ENCODE peak calls at places on chromosome 20, in four cellular contexts. R, F, D and H are unnamed samples.

GRCh38 chr20:24781061-24781980 is 167.7 kb upstream of the CST7 start:
- DNase-seq in R (peak), F (peak), D (no peak), H (peak)

GRCh38 chr20:13034936-13035335 is 26.2 kb downstream of the SPTLC3 start:
- DNase-seq in R (no peak), F (no peak), D (no peak), H (no peak)

GRCh38 chr20:11972478-11972877 is 54.8 kb downstream of the BTBD3 start:
- DNase-seq in R (no peak), F (no peak), D (no peak), H (no peak)

GRCh38 chr20:45037050-45037449 is 63.9 kb downstream of the KCNS1 start:
- DNase-seq in R (peak), F (no peak), D (no peak), H (no peak)

GRCh38 chr20:55058938-55059337 is 583.5 kb downstream of the DOK5 start:
- DNase-seq in R (no peak), F (no peak), D (no peak), H (no peak)

GRCh38 chr20:22389836-22390542 is 194.4 kb downstream of the FOXA2 start:
- DNase-seq in R (no peak), F (no peak), D (peak), H (peak)

GRCh38 chr20:25195014-25195961 is at the start of gene ENTPD6:
- DNase-seq in R (peak), F (peak), D (peak), H (peak)

GRCh38 chr20:1895674-1896496 is 678 bp downstream of the SIRPA start:
- DNase-seq in R (no peak), F (peak), D (no peak), H (peak)

GRCh38 chr20:6311841-6312655 is 189.2 kb upstream of the FERMT1 start:
- DNase-seq in R (no peak), F (no peak), D (no peak), H (no peak)

GRCh38 chr20:2922957-2923356 is 49.7 kb downstream of the PTPRA start:
- DNase-seq in R (no peak), F (no peak), D (peak), H (peak)

GRCh38 chr20:39716796-39717341 is 754.7 kb downstream of the DHX35 start:
- DNase-seq in R (no peak), F (no peak), D (no peak), H (peak)

GRCh38 chr20:48599106-48599747 is 228.6 kb downstream of the PREX1 start:
- DNase-seq in R (no peak), F (no peak), D (no peak), H (no peak)

GRCh38 chr20:59605691-59606364 is 1.5 kb downstream of the PHACTR3 start:
- DNase-seq in R (no peak), F (no peak), D (no peak), H (no peak)

GRCh38 chr20:49742948-49743347 is 29.3 kb upstream of the B4GALT5 start:
- DNase-seq in R (no peak), F (no peak), D (peak), H (peak)

GRCh38 chr20:48411265-48411664 is 416.5 kb downstream of the PREX1 start:
- DNase-seq in R (no peak), F (no peak), D (no peak), H (no peak)

GRCh38 chr20:9200620-9201019 is 131.7 kb downstream of the PLCB4 start:
- DNase-seq in R (peak), F (no peak), D (no peak), H (peak)

GRCh38 chr20:10868299-10868698 is 194.5 kb upstream of the JAG1 start:
- DNase-seq in R (no peak), F (no peak), D (no peak), H (no peak)

GRCh38 chr20:17674722-17675518 is 7.1 kb downstream of the RRBP1 start:
- DNase-seq in R (peak), F (no peak), D (no peak), H (no peak)

GRCh38 chr20:33311989-33312388 is 29.0 kb downstream of the BPIFB1 start:
- DNase-seq in R (no peak), F (no peak), D (no peak), H (no peak)

GRCh38 chr20:47691632-47692031 is 93.6 kb downstream of the SULF2 start:
- DNase-seq in R (peak), F (no peak), D (no peak), H (peak)

GRCh38 chr20:49278817-49279676 is 1.2 kb upstream of the ZNFX1 start:
- DNase-seq in R (no peak), F (no peak), D (no peak), H (peak)

GRCh38 chr20:54020348-54020747 is 50.0 kb downstream of the BCAS1 start:
- DNase-seq in R (no peak), F (no peak), D (no peak), H (no peak)

GRCh38 chr20:54020868-54021267 is 49.5 kb downstream of the BCAS1 start:
- DNase-seq in R (no peak), F (no peak), D (no peak), H (no peak)

GRCh38 chr20:54017846-54018245 is 52.5 kb downstream of the BCAS1 start:
- DNase-seq in R (no peak), F (no peak), D (no peak), H (no peak)

GRCh38 chr20:54019585-54019984 is 50.8 kb downstream of the BCAS1 start:
- DNase-seq in R (no peak), F (no peak), D (no peak), H (no peak)

GRCh38 chr20:54019127-54019526 is 51.3 kb downstream of the BCAS1 start:
- DNase-seq in R (no peak), F (no peak), D (no peak), H (no peak)
- H3K18ac ChIP-seq in R (no peak), F (no peak), D (no peak), H (no peak)

GRCh38 chr20:31712564-31713311 is 9.9 kb downstream of the BCL2L1 start:
- DNase-seq in R (peak), F (peak), D (peak), H (peak)
- H2BK120ac ChIP-seq in R (peak), F (peak), D (peak), H (peak)

DNA sequence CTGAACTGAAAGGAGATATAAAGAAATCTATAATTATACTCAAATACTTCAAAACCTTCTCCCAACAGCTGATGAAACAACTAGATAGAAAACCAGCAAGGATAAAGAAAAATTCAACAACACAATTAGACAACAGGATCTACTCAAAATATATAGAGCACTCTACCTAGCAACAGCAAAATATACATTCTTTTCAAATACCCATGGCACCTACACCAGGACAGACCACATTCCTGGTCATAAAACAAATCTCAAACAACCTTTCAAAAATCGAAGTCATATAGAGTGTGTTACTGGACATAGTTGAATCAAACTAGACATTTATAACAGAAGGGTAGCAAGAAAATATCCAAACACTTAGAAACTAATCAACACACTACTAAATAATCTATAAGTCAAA is 43.2 kb downstream of the RNF24 start:
- DNase-seq in R (no peak), F (no peak), D (no peak), H (no peak)
- H3K18ac ChIP-seq in R (no peak), F (no peak), D (no peak), H (no peak)

GRCh38 chr20:34825530-34826362 is at the start of gene NCOA6:
- DNase-seq in R (peak), F (peak), D (peak), H (peak)
- H2BK120ac ChIP-seq in R (peak), F (no peak), D (peak), H (no peak)

DNA sequence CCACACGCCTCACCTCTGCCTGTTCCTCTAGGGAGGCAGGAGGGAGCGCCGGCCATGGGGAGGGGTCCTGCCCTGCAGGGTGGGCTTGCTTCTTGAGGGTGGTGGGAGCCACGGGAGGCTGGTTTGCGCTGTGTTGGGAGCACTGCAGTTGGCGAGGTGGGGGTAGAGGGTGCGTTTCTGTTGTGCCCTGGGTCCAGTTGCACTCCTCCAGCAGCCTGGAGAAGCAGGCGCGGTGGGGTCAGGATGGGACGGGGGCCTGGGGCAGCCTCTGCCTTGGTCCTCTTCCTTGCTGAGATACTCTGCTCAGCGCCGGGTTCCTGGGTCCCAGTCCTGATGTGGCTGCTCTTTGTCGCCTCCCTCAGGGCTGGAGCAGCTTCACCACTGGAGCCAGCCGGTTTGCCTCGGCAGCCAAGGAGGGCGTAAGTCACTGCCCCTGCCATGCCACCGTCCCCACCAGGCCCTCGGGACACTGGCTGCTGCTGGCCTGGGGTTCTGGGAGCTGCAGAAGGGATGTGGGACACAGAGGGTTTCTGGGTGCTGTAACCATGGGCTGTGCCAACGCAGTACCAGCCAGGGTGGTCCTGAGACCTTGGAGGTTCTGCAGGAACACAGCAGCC is 8.4 kb downstream of the ARFGAP1 start:
- DNase-seq in R (no peak), F (no peak), D (no peak), H (peak)
- H3K18ac ChIP-seq in R (no peak), F (no peak), D (no peak), H (no peak)